ENCODE peak calls at places on chromosome 6, in eight cellular contexts. One of them, this sample, is unnamed.

GRCh38 chr6:71887006-71887743 is 825 bp downstream of the RIMS1 start:
- DNase-seq in H1: peak; percentile 66
- DNase-seq in lower leg skin: no peak
- DNase-seq in GM12865: no peak
- DNase-seq in tibial artery: no peak
- DNase-seq in BE2C: no peak
- DNase-seq in heart left ventricle: peak; percentile 48
- DNase-seq in bronchial epithelial cell: no peak
- DNase-seq in this sample: no peak

GRCh38 chr6:33425668-33426577 is 6.1 kb downstream of the SYNGAP1 start:
- DNase-seq in GM12865: peak; percentile 89
- DNase-seq in BE2C: peak; percentile 95
- DNase-seq in lower leg skin: peak; percentile 98
- DNase-seq in tibial artery: peak; percentile 94
- DNase-seq in H1: peak; percentile 93
- DNase-seq in bronchial epithelial cell: peak; percentile 62
- DNase-seq in heart left ventricle: peak; percentile 91
- DNase-seq in this sample: peak; percentile 86

GRCh38 chr6:138287144-138287955 is 69.1 kb upstream of the PBOV1 start:
- DNase-seq in bronchial epithelial cell: peak; percentile 56
- DNase-seq in heart left ventricle: no peak
- DNase-seq in lower leg skin: no peak
- DNase-seq in tibial artery: no peak
- DNase-seq in H1: peak; percentile 81
- DNase-seq in BE2C: no peak
- DNase-seq in GM12865: peak; percentile 58
- DNase-seq in this sample: no peak

GRCh38 chr6:131683479-131683878 is 17.7 kb downstream of the OR2A4 start:
- DNase-seq in bronchial epithelial cell: peak; percentile 49
- DNase-seq in tibial artery: no peak
- DNase-seq in BE2C: no peak
- DNase-seq in H1: no peak
- DNase-seq in lower leg skin: no peak
- DNase-seq in GM12865: peak; percentile 71
- DNase-seq in heart left ventricle: no peak
- DNase-seq in this sample: no peak

GRCh38 chr6:12009904-12010634 is 2.0 kb upstream of the HIVEP1 start:
- DNase-seq in lower leg skin: no peak
- DNase-seq in bronchial epithelial cell: peak; percentile 44
- DNase-seq in heart left ventricle: no peak
- DNase-seq in H1: no peak
- DNase-seq in BE2C: no peak
- DNase-seq in GM12865: peak; percentile 35
- DNase-seq in tibial artery: no peak
- DNase-seq in this sample: no peak

GRCh38 chr6:52508261-52508739 is 68.6 kb downstream of the TRAM2 start:
- DNase-seq in GM12865: no peak
- DNase-seq in H1: no peak
- DNase-seq in lower leg skin: no peak
- DNase-seq in BE2C: no peak
- DNase-seq in heart left ventricle: no peak
- DNase-seq in tibial artery: no peak
- DNase-seq in bronchial epithelial cell: no peak
- DNase-seq in this sample: no peak

GRCh38 chr6:119349341-119350201 is at the start of gene MAN1A1:
- DNase-seq in BE2C: peak; percentile 93
- DNase-seq in GM12865: peak; percentile 92
- DNase-seq in lower leg skin: peak; percentile 98
- DNase-seq in tibial artery: peak; percentile 96
- DNase-seq in H1: peak; percentile 94
- DNase-seq in heart left ventricle: peak; percentile 96
- DNase-seq in bronchial epithelial cell: peak; percentile 29
- DNase-seq in this sample: peak; percentile 92

GRCh38 chr6:355809-356208 is 35.7 kb upstream of the IRF4 start:
- DNase-seq in BE2C: no peak
- DNase-seq in lower leg skin: no peak
- DNase-seq in tibial artery: no peak
- DNase-seq in H1: no peak
- DNase-seq in bronchial epithelial cell: no peak
- DNase-seq in heart left ventricle: no peak
- DNase-seq in GM12865: peak; percentile 50
- DNase-seq in this sample: no peak

DNA sequence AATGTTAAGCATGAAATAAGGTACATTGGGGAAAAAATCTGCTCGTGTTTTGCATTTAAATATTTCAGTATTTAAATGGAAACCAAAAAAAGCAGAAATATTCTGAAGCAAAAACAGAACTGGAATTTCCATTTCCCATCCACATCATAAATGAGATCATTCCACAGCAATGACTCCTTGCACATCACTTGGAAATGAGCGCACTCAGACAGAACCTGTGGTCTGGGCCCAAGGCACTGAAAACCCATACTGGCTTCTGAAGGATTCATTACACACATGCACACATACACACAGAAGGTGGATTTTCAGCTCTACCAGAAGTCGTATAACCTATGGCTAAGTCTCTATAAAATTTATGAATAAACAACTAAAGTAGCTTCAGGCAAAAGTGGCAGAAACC is 174.8 kb downstream of the IBTK start:
- DNase-seq in bronchial epithelial cell: peak; percentile 26
- DNase-seq in tibial artery: no peak
- DNase-seq in heart left ventricle: no peak
- DNase-seq in H1: no peak
- DNase-seq in lower leg skin: no peak
- DNase-seq in BE2C: no peak
- DNase-seq in GM12865: no peak
- DNase-seq in this sample: no peak
- H3K4me3 ChIP-seq in bronchial epithelial cell: no peak overlapping the region
- H3K4me3 ChIP-seq in tibial artery: no peak overlapping the region
- H3K4me3 ChIP-seq in heart left ventricle: no peak overlapping the region
- H3K4me3 ChIP-seq in H1: no peak overlapping the region
- H3K4me3 ChIP-seq in lower leg skin: no peak overlapping the region
- H3K4me3 ChIP-seq in BE2C: no peak overlapping the region
- H3K4me3 ChIP-seq in GM12865: no peak overlapping the region
- H3K4me3 ChIP-seq in this sample: no peak overlapping the region

GRCh38 chr6:153167026-153167891 is 36.2 kb upstream of the RGS17 start:
- DNase-seq in BE2C: no peak
- DNase-seq in tibial artery: no peak
- DNase-seq in lower leg skin: no peak
- DNase-seq in heart left ventricle: no peak
- DNase-seq in H1: no peak
- DNase-seq in bronchial epithelial cell: peak; percentile 92
- DNase-seq in GM12865: no peak
- DNase-seq in this sample: no peak

GRCh38 chr6:153162646-153163045 is 31.6 kb upstream of the RGS17 start:
- DNase-seq in bronchial epithelial cell: peak; percentile 3
- DNase-seq in tibial artery: no peak
- DNase-seq in lower leg skin: no peak
- DNase-seq in H1: no peak
- DNase-seq in GM12865: no peak
- DNase-seq in BE2C: no peak
- DNase-seq in heart left ventricle: no peak
- DNase-seq in this sample: no peak

GRCh38 chr6:153167907-153168306 is 36.8 kb upstream of the RGS17 start:
- DNase-seq in BE2C: no peak
- DNase-seq in GM12865: no peak
- DNase-seq in tibial artery: no peak
- DNase-seq in H1: no peak
- DNase-seq in heart left ventricle: no peak
- DNase-seq in lower leg skin: no peak
- DNase-seq in bronchial epithelial cell: no peak
- DNase-seq in this sample: no peak

GRCh38 chr6:153160221-153160620 is 29.1 kb upstream of the RGS17 start:
- DNase-seq in heart left ventricle: no peak
- DNase-seq in bronchial epithelial cell: no peak
- DNase-seq in H1: no peak
- DNase-seq in tibial artery: no peak
- DNase-seq in GM12865: no peak
- DNase-seq in lower leg skin: no peak
- DNase-seq in BE2C: no peak
- DNase-seq in this sample: no peak

DNA sequence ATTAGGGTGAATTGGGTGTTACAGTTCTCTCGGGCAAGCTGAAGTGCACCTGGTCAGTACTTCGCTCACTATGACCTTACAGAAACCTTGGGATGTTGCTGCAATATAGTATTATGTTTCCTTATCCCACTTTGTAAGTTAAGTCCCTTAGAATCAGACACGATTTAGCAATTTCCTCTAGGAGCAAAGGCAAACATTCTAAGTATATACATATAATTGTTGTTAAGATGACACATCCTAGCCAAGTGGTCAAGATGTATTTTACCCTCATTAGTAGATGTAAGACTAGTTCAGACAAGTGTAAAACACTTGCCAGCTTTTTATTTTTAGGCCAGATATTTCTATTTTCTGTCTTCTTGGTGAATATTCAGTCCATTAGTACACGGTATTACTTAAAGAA is 31.1 kb upstream of the RGS17 start:
- DNase-seq in bronchial epithelial cell: peak; percentile 78
- DNase-seq in GM12865: no peak
- DNase-seq in tibial artery: no peak
- DNase-seq in heart left ventricle: no peak
- DNase-seq in H1: no peak
- DNase-seq in lower leg skin: no peak
- DNase-seq in BE2C: no peak
- DNase-seq in this sample: no peak
- TF ChIP-seq CTCF in bronchial epithelial cell: no peak
- TF ChIP-seq CTCF in GM12865: no peak
- TF ChIP-seq CTCF in tibial artery: no peak
- TF ChIP-seq CTCF in heart left ventricle: no peak
- TF ChIP-seq CTCF in H1: no peak
- TF ChIP-seq CTCF in lower leg skin: no peak
- TF ChIP-seq CTCF in BE2C: no peak
- TF ChIP-seq CTCF in this sample: no peak

GRCh38 chr6:31834704-31835375 is 7.3 kb downstream of the HSPA1B start:
- DNase-seq in heart left ventricle: peak; percentile 89
- DNase-seq in BE2C: peak; percentile 80
- DNase-seq in lower leg skin: peak; percentile 96
- DNase-seq in bronchial epithelial cell: peak; percentile 20
- DNase-seq in GM12865: peak; percentile 87
- DNase-seq in tibial artery: peak; percentile 87
- DNase-seq in H1: peak; percentile 89
- DNase-seq in this sample: peak; percentile 74

GRCh38 chr6:31834367-31834703 is 6.8 kb downstream of the HSPA1B start:
- DNase-seq in lower leg skin: peak; percentile 96
- DNase-seq in bronchial epithelial cell: peak; percentile 71
- DNase-seq in heart left ventricle: peak; percentile 95
- DNase-seq in tibial artery: peak; percentile 93
- DNase-seq in BE2C: peak; percentile 92
- DNase-seq in H1: peak; percentile 87
- DNase-seq in GM12865: peak; percentile 94
- DNase-seq in this sample: peak; percentile 90

GRCh38 chr6:31827286-31828079 is at the start of gene HSPA1B:
- DNase-seq in BE2C: peak; percentile 99
- DNase-seq in lower leg skin: peak; percentile 100
- DNase-seq in bronchial epithelial cell: peak; percentile 99
- DNase-seq in GM12865: peak; percentile 99
- DNase-seq in tibial artery: peak; percentile 100
- DNase-seq in heart left ventricle: peak; percentile 98
- DNase-seq in H1: peak; percentile 98
- DNase-seq in this sample: peak; percentile 99

GRCh38 chr6:31829633-31830492 is 2.3 kb downstream of the HSPA1B start:
- DNase-seq in tibial artery: no peak
- DNase-seq in bronchial epithelial cell: peak; percentile 65
- DNase-seq in BE2C: peak; percentile 38
- DNase-seq in heart left ventricle: no peak
- DNase-seq in GM12865: peak; percentile 45
- DNase-seq in lower leg skin: no peak
- DNase-seq in H1: no peak
- DNase-seq in this sample: no peak

DNA sequence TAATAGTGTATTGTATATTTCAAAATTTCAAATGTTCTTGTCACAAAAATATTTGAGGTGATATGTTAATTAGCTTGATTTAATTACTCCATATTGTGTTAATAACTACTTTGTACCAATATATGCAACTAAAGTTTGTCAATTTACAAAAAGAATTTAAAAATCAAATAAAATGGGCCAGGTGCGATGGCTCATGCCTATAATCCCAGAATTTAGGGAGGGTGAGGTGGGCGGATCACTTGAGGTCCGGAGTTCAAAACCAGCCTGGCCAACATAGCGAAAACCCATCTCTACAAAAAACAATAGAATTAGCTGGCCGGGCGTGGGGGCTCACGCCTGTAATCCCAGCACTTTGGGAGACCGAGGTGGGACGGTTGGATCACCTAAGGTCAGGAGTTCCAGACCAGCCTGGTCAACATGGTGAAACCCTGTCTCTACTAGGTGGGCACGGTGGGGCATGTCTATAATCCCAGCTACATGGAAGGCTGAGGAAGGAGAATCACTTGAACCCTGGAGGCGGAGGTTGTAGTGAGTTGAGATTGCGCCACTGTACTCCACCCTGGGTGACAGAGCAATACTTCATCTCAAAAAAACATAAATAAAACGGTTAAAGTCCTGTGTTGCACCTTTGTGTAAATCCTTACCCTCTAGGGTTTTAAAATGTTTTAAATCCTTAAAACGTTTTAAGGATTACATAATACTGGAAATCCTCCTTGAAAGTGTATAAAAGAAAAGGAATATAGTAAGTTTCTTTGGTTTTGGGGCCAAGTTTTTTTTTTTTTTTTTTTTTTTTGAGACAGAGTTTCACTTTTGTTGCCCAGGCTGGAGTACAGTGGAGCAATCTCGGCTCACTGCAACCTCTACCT is 4.0 kb downstream of the HSPA1B start:
- DNase-seq in tibial artery: no peak
- DNase-seq in H1: no peak
- DNase-seq in lower leg skin: no peak
- DNase-seq in GM12865: no peak
- DNase-seq in heart left ventricle: no peak
- DNase-seq in bronchial epithelial cell: no peak
- DNase-seq in BE2C: no peak
- DNase-seq in this sample: no peak
- H3K4me3 ChIP-seq in tibial artery: no peak overlapping the region
- H3K4me3 ChIP-seq in H1: peak overlapping the region; percentile 90
- H3K4me3 ChIP-seq in lower leg skin: no peak overlapping the region
- H3K4me3 ChIP-seq in GM12865: peak overlapping the region; percentile 83
- H3K4me3 ChIP-seq in heart left ventricle: peak overlapping the region; percentile 69
- H3K4me3 ChIP-seq in bronchial epithelial cell: no peak overlapping the region
- H3K4me3 ChIP-seq in BE2C: peak overlapping the region; percentile 86
- H3K4me3 ChIP-seq in this sample: peak overlapping the region; percentile 84

GRCh38 chr6:130365166-130366010 is 429 bp upstream of the TMEM200A start:
- DNase-seq in heart left ventricle: peak; percentile 68
- DNase-seq in bronchial epithelial cell: no peak
- DNase-seq in BE2C: peak; percentile 70
- DNase-seq in tibial artery: no peak
- DNase-seq in H1: peak; percentile 96
- DNase-seq in lower leg skin: peak; percentile 90
- DNase-seq in GM12865: peak; percentile 46
- DNase-seq in this sample: peak; percentile 22

GRCh38 chr6:130364224-130364780 is 1.5 kb upstream of the TMEM200A start:
- DNase-seq in GM12865: no peak
- DNase-seq in tibial artery: no peak
- DNase-seq in H1: no peak
- DNase-seq in heart left ventricle: no peak
- DNase-seq in BE2C: no peak
- DNase-seq in bronchial epithelial cell: no peak
- DNase-seq in lower leg skin: no peak
- DNase-seq in this sample: no peak

GRCh38 chr6:130367767-130368166 is 1.9 kb downstream of the TMEM200A start:
- DNase-seq in GM12865: no peak
- DNase-seq in bronchial epithelial cell: no peak
- DNase-seq in BE2C: no peak
- DNase-seq in heart left ventricle: no peak
- DNase-seq in tibial artery: no peak
- DNase-seq in lower leg skin: no peak
- DNase-seq in H1: no peak
- DNase-seq in this sample: no peak

GRCh38 chr6:130369821-130370220 is 4.0 kb downstream of the TMEM200A start:
- DNase-seq in H1: no peak
- DNase-seq in heart left ventricle: no peak
- DNase-seq in BE2C: no peak
- DNase-seq in lower leg skin: no peak
- DNase-seq in tibial artery: no peak
- DNase-seq in GM12865: no peak
- DNase-seq in bronchial epithelial cell: no peak
- DNase-seq in this sample: no peak

GRCh38 chr6:130366011-130366963 is at the start of gene TMEM200A:
- DNase-seq in bronchial epithelial cell: peak; percentile 20
- DNase-seq in heart left ventricle: peak; percentile 69
- DNase-seq in lower leg skin: peak; percentile 92
- DNase-seq in BE2C: peak; percentile 14
- DNase-seq in tibial artery: peak; percentile 63
- DNase-seq in GM12865: no peak
- DNase-seq in H1: peak; percentile 58
- DNase-seq in this sample: no peak
- TF ChIP-seq CTCF in bronchial epithelial cell: no peak
- TF ChIP-seq CTCF in heart left ventricle: no peak
- TF ChIP-seq CTCF in lower leg skin: no peak
- TF ChIP-seq CTCF in BE2C: no peak
- TF ChIP-seq CTCF in tibial artery: no peak
- TF ChIP-seq CTCF in GM12865: no peak
- TF ChIP-seq CTCF in H1: peak; percentile 8
- TF ChIP-seq CTCF in this sample: no peak